ENCODE peak calls at places on chromosomes 5 and 9, in eight cellular contexts. R, X, W, T, C, P, S and Q are unnamed samples.
A peak's percentile ranks its signal among the peaks of the same experiment; 100 is the strongest.

GRCh38 chr9:134917431-134918373 is at the start of gene FCN1:
- DNase-seq in R (no peak), X (no peak), W (no peak), T (no peak), C (no peak), P (no peak), S (no peak), Q (no peak)

GRCh38 chr9:106875548-106875947 is 12.6 kb downstream of the ZNF462 start:
- DNase-seq in R (no peak), X (no peak), W (no peak), T (no peak), C (no peak), P (no peak), S (no peak), Q (no peak)

GRCh38 chr9:86546712-86547111 is 192.5 kb upstream of the TUT7 start:
- DNase-seq in R (no peak), X (no peak), W (no peak), T (no peak), C (no peak), P (no peak), S (no peak), Q (no peak)

GRCh38 chr5:10366310-10367297 is 13.1 kb downstream of the MARCHF6 start:
- DNase-seq in R (no peak), X (no peak), W (no peak), T (no peak), C (peak; percentile 54), P (no peak), S (no peak), Q (no peak)

GRCh38 chr9:30299126-30299780 is 2085.2 kb upstream of the ACO1 start:
- DNase-seq in R (no peak), X (no peak), W (no peak), T (no peak), C (no peak), P (no peak), S (no peak), Q (no peak)

GRCh38 chr9:126721531-126722098 is 83.2 kb upstream of the ZBTB43 start:
- DNase-seq in R (no peak), X (no peak), W (no peak), T (no peak), C (no peak), P (no peak), S (no peak), Q (no peak)

GRCh38 chr5:79845448-79846197 is 145.4 kb downstream of the MTX3 start:
- DNase-seq in R (no peak), X (no peak), W (peak; percentile 5), T (no peak), C (peak; percentile 89), P (no peak), S (no peak), Q (no peak)

GRCh38 chr5:168853972-168854371 is 274.8 kb upstream of the PANK3 start:
- DNase-seq in R (no peak), X (no peak), W (no peak), T (no peak), C (no peak), P (no peak), S (no peak), Q (no peak)

GRCh38 chr5:100827481-100827889 is 75.6 kb downstream of the ST8SIA4 start:
- DNase-seq in R (no peak), X (no peak), W (no peak), T (no peak), C (no peak), P (no peak), S (no peak), Q (no peak)

GRCh38 chr5:2522372-2522771 is 229.1 kb downstream of the IRX2 start:
- DNase-seq in R (no peak), X (no peak), W (no peak), T (no peak), C (no peak), P (no peak), S (no peak), Q (no peak)

GRCh38 chr9:132525308-132525707 is 57.1 kb upstream of the BARHL1 start:
- DNase-seq in R (no peak), X (no peak), W (no peak), T (no peak), C (no peak), P (no peak), S (no peak), Q (no peak)

GRCh38 chr5:77945874-77946273 is 169.7 kb upstream of the TBCA start:
- DNase-seq in R (no peak), X (no peak), W (no peak), T (no peak), C (no peak), P (no peak), S (no peak), Q (no peak)

GRCh38 chr5:141747152-141747640 is 65.2 kb upstream of the ARAP3 start:
- DNase-seq in R (no peak), X (peak; percentile 78), W (peak; percentile 80), T (no peak), C (peak; percentile 38), P (peak; percentile 60), S (peak; percentile 91), Q (no peak)

GRCh38 chr5:34957857-34958690 is 28.7 kb downstream of the DNAJC21 start:
- DNase-seq in R (no peak), X (no peak), W (no peak), T (peak; percentile 43), C (peak; percentile 36), P (peak; percentile 7), S (peak; percentile 61), Q (no peak)

GRCh38 chr9:88713022-88713421 is 178.0 kb downstream of the NXNL2 start:
- DNase-seq in R (no peak), X (no peak), W (no peak), T (no peak), C (no peak), P (no peak), S (no peak), Q (no peak)

GRCh38 chr5:87081511-87082372 is 185.9 kb upstream of the RASA1 start:
- DNase-seq in R (no peak), X (no peak), W (no peak), T (no peak), C (no peak), P (no peak), S (no peak), Q (peak; percentile 70)

GRCh38 chr9:120616961-120617636 is 37.1 kb upstream of the CDK5RAP2 start:
- DNase-seq in R (no peak), X (no peak), W (no peak), T (no peak), C (peak; percentile 6), P (no peak), S (no peak), Q (no peak)

GRCh38 chr5:38167562-38167996 is 90.8 kb upstream of the EGFLAM start:
- DNase-seq in R (no peak), X (no peak), W (no peak), T (no peak), C (no peak), P (no peak), S (no peak), Q (no peak)

GRCh38 chr9:84823426-84824271 is 154.1 kb downstream of the NTRK2 start:
- DNase-seq in R (no peak), X (no peak), W (no peak), T (no peak), C (no peak), P (no peak), S (no peak), Q (peak; percentile 25)

GRCh38 chr9:120368799-120369198 is 211.2 kb downstream of the CDK5RAP2 start:
- DNase-seq in R (no peak), X (no peak), W (no peak), T (no peak), C (no peak), P (no peak), S (no peak), Q (no peak)

GRCh38 chr5:111172504-111172903 is 51.7 kb upstream of the CAMK4 start:
- DNase-seq in R (no peak), X (no peak), W (no peak), T (no peak), C (no peak), P (no peak), S (no peak), Q (no peak)

GRCh38 chr5:38724301-38725030 is 121.3 kb upstream of the OSMR start:
- DNase-seq in R (no peak), X (no peak), W (no peak), T (no peak), C (peak; percentile 67), P (no peak), S (no peak), Q (no peak)

GRCh38 chr9:116381350-116381749 is 227.8 kb downstream of the PAPPA start:
- DNase-seq in R (no peak), X (no peak), W (no peak), T (no peak), C (no peak), P (no peak), S (no peak), Q (no peak)

GRCh38 chr9:6576930-6577329 is 68.6 kb downstream of the GLDC start:
- DNase-seq in R (no peak), X (no peak), W (peak; percentile 26), T (no peak), C (no peak), P (no peak), S (no peak), Q (no peak)

GRCh38 chr9:97602430-97602829 is 30.7 kb downstream of the TSTD2 start:
- DNase-seq in R (no peak), X (no peak), W (no peak), T (no peak), C (no peak), P (no peak), S (no peak), Q (no peak)

GRCh38 chr9:94086468-94086867 is 2.2 kb downstream of the PTPDC1 start:
- DNase-seq in R (no peak), X (no peak), W (no peak), T (no peak), C (peak; percentile 72), P (no peak), S (peak; percentile 59), Q (no peak)

GRCh38 chr5:146564036-146564762 is 48.2 kb upstream of the GPR151 start:
- DNase-seq in R (no peak), X (no peak), W (no peak), T (no peak), C (no peak), P (no peak), S (no peak), Q (no peak)

GRCh38 chr9:112533660-112534059 is 47.0 kb downstream of the KIAA1958 start:
- DNase-seq in R (no peak), X (no peak), W (no peak), T (no peak), C (no peak), P (no peak), S (no peak), Q (no peak)

GRCh38 chr9:117278020-117278419 is 136.8 kb downstream of the ASTN2 start:
- DNase-seq in R (no peak), X (no peak), W (no peak), T (no peak), C (no peak), P (no peak), S (peak; percentile 49), Q (no peak)

GRCh38 chr9:89008346-89009048 is 17.2 kb downstream of the S1PR3 start:
- DNase-seq in R (no peak), X (no peak), W (no peak), T (no peak), C (no peak), P (no peak), S (no peak), Q (no peak)

GRCh38 chr9:76200315-76200714 is 193.9 kb downstream of the RFK start:
- DNase-seq in R (no peak), X (no peak), W (no peak), T (no peak), C (peak; percentile 45), P (no peak), S (no peak), Q (no peak)

GRCh38 chr5:142795246-142795645 is 25.1 kb downstream of the ARHGAP26 start:
- DNase-seq in R (no peak), X (no peak), W (no peak), T (no peak), C (no peak), P (no peak), S (no peak), Q (no peak)

GRCh38 chr5:165232187-165232586 is 1726.8 kb downstream of the MAT2B start:
- DNase-seq in R (no peak), X (no peak), W (no peak), T (no peak), C (no peak), P (no peak), S (no peak), Q (no peak)

GRCh38 chr9:135773094-135773493 is 71.1 kb downstream of the KCNT1 start:
- DNase-seq in R (no peak), X (no peak), W (no peak), T (no peak), C (no peak), P (no peak), S (no peak), Q (no peak)